ENCODE peak calls at places on chromosomes 7 and 10, in four cellular contexts. Q is prostate gland, I is brain microvascular endothelial cell, Y is H9. C is an unnamed sample.

GRCh38 chr10:66244953-66245352 is 680.9 kb upstream of the LRRTM3 start:
- DNase-seq in Q (no peak), I (no peak), Y (no peak), C (peak)

GRCh38 chr10:30056767-30057355 is 2.5 kb downstream of the JCAD start:
- DNase-seq in Q (no peak), I (no peak), Y (no peak), C (peak)

GRCh38 chr7:100817097-100817496 is 10.2 kb downstream of the EPHB4 start:
- DNase-seq in Q (no peak), I (no peak), Y (no peak), C (no peak)

GRCh38 chr10:102673961-102674511 is 29.8 kb downstream of the TRIM8 start:
- DNase-seq in Q (no peak), I (peak), Y (peak), C (peak)

GRCh38 chr10:52359466-52359865 is 45.4 kb downstream of the DKK1 start:
- DNase-seq in Q (no peak), I (no peak), Y (no peak), C (no peak)

GRCh38 chr7:107242267-107242666 is 73.5 kb downstream of the HBP1 start:
- DNase-seq in Q (no peak), I (no peak), Y (no peak), C (no peak)

GRCh38 chr10:55174419-55174818 is 373.4 kb upstream of the PCDH15 start:
- DNase-seq in Q (no peak), I (no peak), Y (peak), C (no peak)

GRCh38 chr7:17696422-17696821 is 243.9 kb downstream of the SNX13 start:
- DNase-seq in Q (peak), I (peak), Y (no peak), C (no peak)

GRCh38 chr10:95268438-95268837 is 22.4 kb downstream of the PDLIM1 start:
- DNase-seq in Q (no peak), I (peak), Y (no peak), C (no peak)

GRCh38 chr7:50068026-50068425 is 25.0 kb downstream of the ZPBP start:
- DNase-seq in Q (no peak), I (no peak), Y (no peak), C (peak)

GRCh38 chr7:140159487-140159886 is 17.3 kb downstream of the KDM7A start:
- DNase-seq in Q (no peak), I (peak), Y (no peak), C (no peak)

GRCh38 chr10:110993024-110993693 is 73.8 kb downstream of the SHOC2 start:
- DNase-seq in Q (no peak), I (peak), Y (no peak), C (no peak)

GRCh38 chr7:151251328-151251925 is 2.9 kb upstream of the SMARCD3 start:
- DNase-seq in Q (no peak), I (peak), Y (no peak), C (peak)

GRCh38 chr7:117673839-117674238 is 194.0 kb downstream of the CFTR start:
- DNase-seq in Q (peak), I (peak), Y (no peak), C (no peak)

GRCh38 chr10:117136391-117136975 is 1.6 kb downstream of the VAX1 start:
- DNase-seq in Q (no peak), I (no peak), Y (peak), C (no peak)

GRCh38 chr10:60101821-60102220 is 195.5 kb upstream of the CCDC6 start:
- DNase-seq in Q (no peak), I (no peak), Y (no peak), C (no peak)

GRCh38 chr10:60105195-60105812 is 198.9 kb upstream of the CCDC6 start:
- DNase-seq in Q (no peak), I (no peak), Y (no peak), C (no peak)

GRCh38 chr10:60098676-60099601 is 192.6 kb upstream of the CCDC6 start:
- DNase-seq in Q (no peak), I (peak), Y (no peak), C (no peak)

GRCh38 chr10:60096761-60097513 is 190.6 kb upstream of the CCDC6 start:
- DNase-seq in Q (no peak), I (no peak), Y (no peak), C (no peak)

GRCh38 chr10:60099998-60100747 is 193.8 kb upstream of the CCDC6 start:
- DNase-seq in Q (no peak), I (peak), Y (no peak), C (no peak)
- TF ChIP-seq CTCF in Q (peak), I (peak), Y (peak), C (peak)

DNA sequence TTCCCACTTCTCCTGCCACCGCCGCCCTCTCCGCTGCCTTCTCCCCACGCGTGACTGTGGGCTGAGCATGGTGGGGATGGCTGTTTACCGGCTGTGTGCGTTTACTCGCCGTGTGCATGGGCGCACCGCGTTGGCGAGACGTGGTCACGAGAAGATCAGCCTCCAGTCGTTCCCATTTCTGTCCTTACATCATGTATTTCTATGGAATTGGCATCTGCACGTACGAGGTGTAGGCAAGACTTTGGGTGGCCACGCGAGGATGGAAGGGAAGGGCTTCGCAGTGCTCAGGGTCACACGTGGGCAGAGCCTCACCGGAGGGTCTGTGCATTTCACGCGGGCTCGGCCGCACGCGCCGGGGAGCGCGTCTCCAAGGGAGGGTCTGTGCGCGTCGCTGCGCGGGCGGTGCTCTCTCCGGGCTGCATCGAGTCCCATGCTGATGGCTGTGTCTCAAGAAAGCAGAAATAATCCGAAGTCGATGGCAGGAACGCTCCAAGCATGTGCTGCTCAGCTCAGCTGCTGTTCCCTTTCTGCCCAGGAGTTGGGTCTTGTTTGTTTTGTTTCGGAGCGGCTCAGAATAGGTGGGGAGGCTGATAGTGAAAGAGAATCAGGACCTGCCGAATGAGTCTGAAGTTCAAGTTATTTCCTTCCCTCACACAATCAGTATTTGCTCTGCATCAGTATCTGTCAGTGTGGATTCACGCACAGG is 973 bp downstream of the CAMK1D start:
- DNase-seq in Q (peak), I (peak), Y (peak), C (peak)
- TF ChIP-seq CTCF in Q (no peak), I (peak), Y (no peak), C (no peak)

GRCh38 chr10:84599254-84599653 is 270.9 kb downstream of the CCSER2 start:
- DNase-seq in Q (no peak), I (no peak), Y (no peak), C (no peak)
- TF ChIP-seq CTCF in Q (no peak), I (peak), Y (peak), C (no peak)

GRCh38 chr10:86102446-86102845 is 264.1 kb downstream of the GRID1 start:
- DNase-seq in Q (no peak), I (no peak), Y (no peak), C (peak)
- TF ChIP-seq CTCF in Q (no peak), I (no peak), Y (no peak), C (no peak)

GRCh38 chr7:142482899-142483658 is 225.2 kb upstream of the PRSS58 start:
- DNase-seq in Q (peak), I (peak), Y (peak), C (peak)

GRCh38 chr7:142477079-142477651 is 219.3 kb upstream of the PRSS58 start:
- DNase-seq in Q (no peak), I (peak), Y (no peak), C (no peak)

GRCh38 chr7:142476077-142476476 is 218.2 kb upstream of the PRSS58 start:
- DNase-seq in Q (no peak), I (no peak), Y (no peak), C (no peak)

GRCh38 chr7:142481548-142481947 is 223.7 kb upstream of the PRSS58 start:
- DNase-seq in Q (no peak), I (peak), Y (no peak), C (no peak)

DNA sequence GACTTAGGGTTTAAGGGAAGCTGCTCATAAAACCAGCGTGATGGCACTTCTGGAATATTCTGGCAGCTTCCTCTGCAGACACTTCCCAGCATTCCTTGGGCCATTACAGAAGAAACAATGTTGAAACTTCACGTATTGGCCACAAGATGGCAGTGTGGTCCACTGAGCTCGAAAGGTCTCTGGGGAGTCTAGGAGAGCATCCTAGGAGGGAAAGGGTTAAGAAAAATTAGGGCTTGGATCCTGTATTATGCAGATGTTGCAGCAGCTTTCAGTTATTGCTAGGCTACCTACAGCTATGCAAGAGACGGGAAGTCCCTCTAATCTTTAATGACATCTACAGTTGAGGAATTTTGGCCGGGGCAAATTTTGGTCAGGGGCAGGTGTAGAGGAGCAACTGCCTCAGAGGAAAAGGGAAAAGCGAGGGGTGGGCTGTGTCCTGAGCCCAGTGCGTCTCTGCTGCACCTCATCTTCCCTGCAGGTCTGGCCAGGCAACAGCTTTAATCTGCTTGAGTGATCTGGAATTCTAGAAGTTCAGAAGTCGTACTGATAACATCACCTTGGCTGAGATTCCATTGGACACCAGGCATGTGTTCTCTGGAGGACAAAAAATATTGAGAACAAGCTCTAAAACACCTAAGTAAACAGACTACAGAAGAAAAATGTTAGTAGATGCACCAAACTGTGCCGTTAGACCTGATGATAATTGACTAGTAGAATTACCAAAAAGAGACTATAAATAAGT is 220.8 kb upstream of the PRSS58 start:
- DNase-seq in Q (no peak), I (peak), Y (no peak), C (peak)
- TF ChIP-seq CTCF in Q (peak), I (peak), Y (peak), C (peak)

C was measured in thyroid gland.